ENCODE peak calls at places on chromosomes 12 and 14, in seven cellular contexts. D is activated CD4-positive, alpha-beta T cell treated with anti-CD3 and anti-CD28 coated beads, Interleukin-2, amount 10 ng/mL, durations not matched to agents 7 days and 5 days; S is stimulated activated CD8-positive, alpha-beta memory T cell treated with anti-CD3 and anti-CD28 coated beads, Interleukin-4, amount 100 ng/mL, for 4 hours; Y is dorsolateral prefrontal cortex; A is fibroblast of pulmonary artery; M is hypothalamus; L is esophagus muscularis mucosa. F is an unnamed sample.

GRCh38 chr14:99562848-99563748 is 40.9 kb downstream of the CCDC85C start:
- DNase-seq in D (no peak), S (no peak), Y (peak; percentile 84), A (peak; percentile 75), M (peak; percentile 79), L (no peak), F (no peak)

GRCh38 chr14:88695873-88696272 is 96.9 kb downstream of the EML5 start:
- DNase-seq in D (no peak), S (no peak), Y (no peak), A (no peak), M (no peak), L (no peak), F (no peak)

GRCh38 chr12:92992041-92992440 is 62.9 kb upstream of the EEA1 start:
- DNase-seq in D (no peak), S (no peak), Y (no peak), A (no peak), M (no peak), L (no peak), F (no peak)

GRCh38 chr12:55258288-55258687 is 13.9 kb downstream of the OR6C74 start:
- DNase-seq in D (no peak), S (no peak), Y (no peak), A (no peak), M (no peak), L (no peak), F (no peak)

GRCh38 chr12:51071663-51072062 is 11.7 kb downstream of the CSRNP2 start:
- DNase-seq in D (no peak), S (no peak), Y (no peak), A (no peak), M (no peak), L (no peak), F (no peak)

GRCh38 chr12:76863005-76863670 is 15.7 kb downstream of the CSRP2 start:
- DNase-seq in D (no peak), S (no peak), Y (no peak), A (peak; percentile 43), M (no peak), L (no peak), F (no peak)

GRCh38 chr12:107513184-107513583 is 172.4 kb upstream of the PWP1 start:
- DNase-seq in D (no peak), S (no peak), Y (no peak), A (no peak), M (no peak), L (peak; percentile 34), F (no peak)

GRCh38 chr12:41981758-41982157 is 162.9 kb downstream of the GXYLT1 start:
- DNase-seq in D (no peak), S (no peak), Y (no peak), A (no peak), M (no peak), L (peak; percentile 86), F (no peak)

GRCh38 chr12:57852620-57853509 is 6.3 kb upstream of the CTDSP2 start:
- DNase-seq in D (no peak), S (no peak), Y (no peak), A (no peak), M (peak; percentile 24), L (no peak), F (no peak)

GRCh38 chr12:130965214-130965613 is 11.5 kb downstream of the ADGRD1 start:
- DNase-seq in D (no peak), S (no peak), Y (no peak), A (no peak), M (no peak), L (no peak), F (no peak)

GRCh38 chr14:81132492-81132891 is 88.3 kb downstream of the GTF2A1 start:
- DNase-seq in D (no peak), S (no peak), Y (no peak), A (no peak), M (no peak), L (no peak), F (no peak)

F was measured in effector memory CD8-positive, alpha-beta T cell.